ENCODE peak calls at places on chromosomes 5 and 9, in ten cellular contexts. W is Calu3; P is fibroblast of villous mesenchyme; G is colonic mucosa; S is GM23338; J is CMK; T is A673; U is cerebellar cortex; H is amygdala; B is activated CD8-positive, alpha-beta T cell treated with anti-CD3 and anti-CD28 coated beads for 36 hours. Y is an unnamed sample.

GRCh38 chr5:12385095-12385494 is 480.8 kb upstream of the CTNND2 start:
- DNase-seq in W (no peak), P (no peak), G (no peak), S (no peak), J (no peak), T (no peak), U (no peak), H (no peak), B (no peak), Y (no peak)

GRCh38 chr9:79807966-79808365 is 236.2 kb downstream of the TLE4 start:
- DNase-seq in W (no peak), P (no peak), G (no peak), S (no peak), J (no peak), T (no peak), U (peak; percentile 51), H (no peak), B (no peak), Y (no peak)

GRCh38 chr5:155616779-155617392 is 603.3 kb downstream of the KIF4B start:
- DNase-seq in W (peak; percentile 38), P (no peak), G (peak; percentile 66), S (peak; percentile 75), J (peak; percentile 5), T (peak; percentile 47), U (peak; percentile 17), H (peak; percentile 36), B (peak; percentile 63), Y (peak; percentile 20)

GRCh38 chr5:78809444-78809843 is 160.9 kb upstream of the LHFPL2 start:
- DNase-seq in W (no peak), P (no peak), G (no peak), S (no peak), J (no peak), T (no peak), U (peak; percentile 34), H (no peak), B (no peak), Y (no peak)

GRCh38 chr9:124262596-124263045 is 4.9 kb downstream of the NEK6 start:
- DNase-seq in W (no peak), P (peak; percentile 55), G (no peak), S (peak; percentile 64), J (no peak), T (no peak), U (no peak), H (no peak), B (no peak), Y (no peak)

GRCh38 chr5:9932770-9933169 is 302.6 kb upstream of the TAS2R1 start:
- DNase-seq in W (no peak), P (peak; percentile 26), G (no peak), S (peak; percentile 27), J (no peak), T (peak; percentile 11), U (no peak), H (no peak), B (no peak), Y (no peak)

GRCh38 chr9:17802249-17802857 is 223.5 kb downstream of the SH3GL2 start:
- DNase-seq in W (no peak), P (peak; percentile 21), G (no peak), S (peak; percentile 38), J (no peak), T (peak; percentile 0), U (peak; percentile 59), H (no peak), B (peak; percentile 4), Y (no peak)

GRCh38 chr5:9104576-9105339 is 441.1 kb downstream of the SEMA5A start:
- DNase-seq in W (no peak), P (no peak), G (no peak), S (no peak), J (no peak), T (no peak), U (no peak), H (no peak), B (no peak), Y (no peak)

GRCh38 chr5:139105621-139106071 is 92.5 kb downstream of the SIL1 start:
- DNase-seq in W (no peak), P (peak; percentile 5), G (no peak), S (peak; percentile 34), J (no peak), T (no peak), U (peak; percentile 89), H (peak; percentile 47), B (no peak), Y (no peak)

GRCh38 chr5:180315762-180316212 is 23.9 kb upstream of the MAPK9 start:
- DNase-seq in W (peak; percentile 83), P (peak; percentile 57), G (peak; percentile 82), S (peak; percentile 73), J (no peak), T (peak; percentile 56), U (peak; percentile 42), H (peak; percentile 82), B (peak; percentile 78), Y (no peak)

GRCh38 chr5:179699640-179700298 is 1.0 kb downstream of the CANX start:
- DNase-seq in W (peak; percentile 25), P (peak; percentile 58), G (peak; percentile 49), S (peak; percentile 17), J (no peak), T (peak; percentile 27), U (no peak), H (no peak), B (peak; percentile 70), Y (peak; percentile 5)

GRCh38 chr9:107141967-107142366 is 141.1 kb upstream of the RAD23B start:
- DNase-seq in W (no peak), P (peak; percentile 19), G (no peak), S (peak; percentile 29), J (no peak), T (peak; percentile 7), U (no peak), H (no peak), B (no peak), Y (no peak)

GRCh38 chr9:122360891-122361290 is 9.9 kb upstream of the PTGS1 start:
- DNase-seq in W (no peak), P (no peak), G (no peak), S (no peak), J (no peak), T (no peak), U (no peak), H (no peak), B (peak; percentile 48), Y (no peak)

GRCh38 chr5:160467555-160468418 is 46.1 kb downstream of the PTTG1 start:
- DNase-seq in W (peak; percentile 95), P (peak; percentile 90), G (peak; percentile 89), S (peak; percentile 71), J (peak; percentile 58), T (peak; percentile 1), U (no peak), H (peak; percentile 28), B (peak; percentile 96), Y (peak; percentile 9)

GRCh38 chr9:6877671-6878161 is 119.9 kb downstream of the KDM4C start:
- DNase-seq in W (no peak), P (peak; percentile 30), G (no peak), S (no peak), J (no peak), T (no peak), U (no peak), H (no peak), B (no peak), Y (no peak)

GRCh38 chr5:174145821-174146220 is 100.3 kb downstream of the NSG2 start:
- DNase-seq in W (no peak), P (no peak), G (no peak), S (peak; percentile 70), J (no peak), T (no peak), U (peak; percentile 36), H (peak; percentile 71), B (peak; percentile 54), Y (peak; percentile 88)

GRCh38 chr9:127583605-127584053 is 28.4 kb upstream of the STXBP1 start:
- DNase-seq in W (no peak), P (peak; percentile 77), G (no peak), S (no peak), J (no peak), T (no peak), U (no peak), H (no peak), B (no peak), Y (no peak)

GRCh38 chr5:153678617-153679329 is 188.3 kb downstream of the GRIA1 start:
- DNase-seq in W (no peak), P (no peak), G (no peak), S (no peak), J (no peak), T (no peak), U (peak; percentile 19), H (no peak), B (no peak), Y (no peak)

GRCh38 chr9:20209421-20210340 is 412.6 kb downstream of the MLLT3 start:
- DNase-seq in W (no peak), P (no peak), G (no peak), S (no peak), J (no peak), T (no peak), U (no peak), H (no peak), B (peak; percentile 94), Y (no peak)

GRCh38 chr9:88988796-88989641 is 2.2 kb upstream of the S1PR3 start:
- DNase-seq in W (no peak), P (peak; percentile 81), G (no peak), S (no peak), J (no peak), T (peak; percentile 77), U (no peak), H (no peak), B (peak; percentile 42), Y (no peak)

GRCh38 chr5:131821221-131821620 is 24.4 kb upstream of the FNIP1 start:
- DNase-seq in W (no peak), P (peak; percentile 33), G (no peak), S (no peak), J (no peak), T (no peak), U (no peak), H (no peak), B (no peak), Y (no peak)

GRCh38 chr5:170339780-170340167 is 42.2 kb upstream of the LCP2 start:
- DNase-seq in W (no peak), P (no peak), G (no peak), S (no peak), J (no peak), T (no peak), U (no peak), H (no peak), B (no peak), Y (no peak)

GRCh38 chr5:123813937-123814624 is 302.1 kb downstream of the CSNK1G3 start:
- DNase-seq in W (no peak), P (peak; percentile 89), G (no peak), S (no peak), J (no peak), T (peak; percentile 81), U (peak; percentile 31), H (no peak), B (no peak), Y (no peak)

GRCh38 chr9:91734371-91734981 is 215.6 kb downstream of the ROR2 start:
- DNase-seq in W (peak; percentile 63), P (peak; percentile 64), G (peak; percentile 74), S (peak; percentile 75), J (no peak), T (peak; percentile 69), U (peak; percentile 30), H (peak; percentile 80), B (peak; percentile 73), Y (peak; percentile 49)

GRCh38 chr9:15373881-15374280 is 48.8 kb upstream of the SNAPC3 start:
- DNase-seq in W (no peak), P (peak; percentile 54), G (no peak), S (no peak), J (no peak), T (no peak), U (no peak), H (no peak), B (no peak), Y (no peak)

GRCh38 chr5:58149750-58150149 is 310.1 kb downstream of the PLK2 start:
- DNase-seq in W (no peak), P (no peak), G (no peak), S (no peak), J (no peak), T (no peak), U (no peak), H (no peak), B (no peak), Y (no peak)

GRCh38 chr9:128124873-128125574 is 2.5 kb downstream of the PTGES2 start:
- DNase-seq in W (peak; percentile 86), P (peak; percentile 69), G (peak; percentile 90), S (peak; percentile 92), J (peak; percentile 54), T (peak; percentile 83), U (peak; percentile 81), H (peak; percentile 65), B (peak; percentile 73), Y (peak; percentile 19)

GRCh38 chr5:64074533-64074932 is 91.1 kb upstream of the RNF180 start:
- DNase-seq in W (peak; percentile 26), P (peak; percentile 8), G (no peak), S (peak; percentile 81), J (peak; percentile 1), T (peak; percentile 57), U (peak; percentile 19), H (no peak), B (no peak), Y (no peak)

Y was measured in caudate nucleus.